ENCODE peak calls at places on chromosomes 3 and 15, in five cellular contexts. M is cardiac fibroblast; Q is activated CD4-positive, alpha-beta T cell treated with anti-CD3 and anti-CD28 coated beads, Interleukin-2, amount 50 U/mL, for 1 hour; H is IMR-90; X is NCI-H1092. Y is an unnamed sample.

GRCh38 chr15:64703632-64703959 is 71.8 kb downstream of the RBPMS2 start:
- DNase-seq in Q (no peak), M (no peak), H (no peak), X (no peak), Y (peak; percentile 17)

GRCh38 chr3:114675104-114675503 is 381.3 kb downstream of the TIGIT start:
- DNase-seq in H (peak; percentile 6), X (no peak), M (peak; percentile 30), Q (no peak), Y (peak; percentile 11)

GRCh38 chr3:173653781-173654180 is 256.2 kb downstream of the NLGN1 start:
- DNase-seq in H (peak; percentile 29), M (peak; percentile 35), Q (no peak), X (no peak), Y (peak; percentile 7)

GRCh38 chr3:10395671-10396070 is 74.8 kb upstream of the SEC13 start:
- DNase-seq in M (no peak), H (no peak), Q (peak; percentile 18), X (no peak), Y (no peak)

GRCh38 chr3:157083824-157084223 is 76.1 kb downstream of the CCNL1 start:
- DNase-seq in H (no peak), X (no peak), Q (no peak), M (no peak), Y (no peak)

GRCh38 chr15:38758001-38758400 is 193.4 kb upstream of the RASGRP1 start:
- DNase-seq in X (no peak), H (peak; percentile 76), Q (no peak), M (peak; percentile 55), Y (peak; percentile 43)

GRCh38 chr3:141798455-141798854 is 35.2 kb downstream of the GRK7 start:
- DNase-seq in Q (no peak), X (no peak), M (no peak), H (no peak), Y (peak; percentile 14)

GRCh38 chr3:177351757-177352158 is 154.5 kb upstream of the TBL1XR1 start:
- DNase-seq in H (no peak), M (no peak), Q (no peak), X (no peak), Y (no peak)

GRCh38 chr15:47987908-47988532 is 132.8 kb upstream of the SLC24A5 start:
- DNase-seq in Q (no peak), M (peak; percentile 82), X (peak; percentile 34), H (peak; percentile 70), Y (peak; percentile 68)

GRCh38 chr3:125349055-125349454 is 26.1 kb downstream of the ZNF148 start:
- DNase-seq in Q (no peak), H (no peak), X (no peak), M (no peak), Y (no peak)

GRCh38 chr3:87993566-87993965 is 65.2 kb downstream of the CGGBP1 start:
- DNase-seq in X (no peak), M (no peak), H (no peak), Q (no peak), Y (no peak)

GRCh38 chr3:33050084-33050653 is 46.8 kb downstream of the GLB1 start:
- DNase-seq in X (no peak), Q (no peak), M (no peak), H (no peak), Y (no peak)

GRCh38 chr15:41941644-41942415 is 30.5 kb downstream of the EHD4 start:
- DNase-seq in Q (no peak), X (no peak), H (no peak), M (no peak), Y (no peak)

GRCh38 chr15:47802216-47802615 is 84.9 kb downstream of the SEMA6D start:
- DNase-seq in Q (no peak), X (no peak), H (no peak), M (no peak), Y (no peak)

GRCh38 chr15:48914717-48915116 is 36.8 kb downstream of the EID1 start:
- DNase-seq in H (no peak), M (no peak), X (no peak), Q (no peak), Y (peak; percentile 25)

GRCh38 chr15:33742807-33743206 is 225.5 kb upstream of the CHRM5 start:
- DNase-seq in Q (no peak), M (no peak), H (no peak), X (no peak), Y (no peak)